ENCODE peak calls at places on chromosome 19, in four cellular contexts. P, N, X and F are unnamed samples.

GRCh38 chr19:38656171-38656981 is 8.9 kb downstream of the ACTN4 start:
- DNase-seq in P (peak), N (peak), X (no peak), F (peak)

GRCh38 chr19:17784201-17785008 is 10.5 kb upstream of the B3GNT3 start:
- DNase-seq in P (peak), N (peak), X (peak), F (peak)

GRCh38 chr19:33260628-33261418 is 35.2 kb upstream of the SLC7A10 start:
- DNase-seq in P (no peak), N (no peak), X (peak), F (no peak)

GRCh38 chr19:48835734-48836088 is 580 bp downstream of the HSD17B14 start:
- DNase-seq in P (peak), N (peak), X (peak), F (peak)

GRCh38 chr19:1189419-1189818 is 15.4 kb upstream of the SBNO2 start:
- DNase-seq in P (no peak), N (no peak), X (no peak), F (peak)

GRCh38 chr19:23409392-23410048 is 14.2 kb upstream of the ZNF91 start:
- DNase-seq in P (no peak), N (no peak), X (no peak), F (no peak)

GRCh38 chr19:8451885-8452284 is 7.1 kb downstream of the HNRNPM start:
- DNase-seq in P (no peak), N (peak), X (no peak), F (peak)

GRCh38 chr19:54316746-54317107 is 3.8 kb upstream of the LILRA5 start:
- DNase-seq in P (no peak), N (no peak), X (peak), F (no peak)

GRCh38 chr19:15199652-15200574 is 882 bp downstream of the NOTCH3 start:
- DNase-seq in P (peak), N (no peak), X (peak), F (no peak)